ENCODE peak calls at places on chromosomes 6 and 20, in eight cellular contexts. M is hepatocyte; U is effector memory CD4-positive, alpha-beta T cell; L is GM12878; G is PC-3; T is suprapubic skin; B is naive thymus-derived CD4-positive, alpha-beta T cell; V is neural progenitor cell. O is an unnamed sample.

GRCh38 chr20:7703436-7703835 is 236.8 kb downstream of the HAO1 start:
- DNase-seq in T (no peak), U (no peak), G (no peak), V (no peak), L (no peak), M (no peak), B (no peak), O (no peak)

GRCh38 chr6:52115145-52115741 is 27.8 kb upstream of the PKHD1 start:
- DNase-seq in V (no peak), L (no peak), B (no peak), U (no peak), T (no peak), M (no peak), G (peak), O (no peak)

GRCh38 chr20:61896058-61896961 is 169.4 kb downstream of the TAF4 start:
- DNase-seq in L (no peak), T (no peak), V (peak), G (peak), B (no peak), U (no peak), M (peak), O (no peak)

GRCh38 chr6:99347804-99348203 is 1.7 kb downstream of the FAXC start:
- DNase-seq in U (no peak), V (peak), B (no peak), T (no peak), L (no peak), G (no peak), M (no peak), O (no peak)

GRCh38 chr6:39926668-39927067 is 7.6 kb downstream of the MOCS1 start:
- DNase-seq in V (no peak), U (no peak), T (no peak), L (no peak), B (no peak), M (no peak), G (no peak), O (no peak)

GRCh38 chr6:90217621-90218496 is 78.8 kb downstream of the BACH2 start:
- DNase-seq in T (no peak), V (no peak), B (peak), M (no peak), L (no peak), G (no peak), U (no peak), O (peak)

GRCh38 chr6:139891471-139891870 is 517.0 kb upstream of the CITED2 start:
- DNase-seq in U (no peak), V (no peak), G (no peak), B (no peak), M (no peak), T (no peak), L (no peak), O (no peak)

GRCh38 chr6:87789198-87789899 is 87.3 kb upstream of the AKIRIN2 start:
- DNase-seq in U (no peak), B (no peak), M (peak), L (no peak), V (no peak), T (no peak), G (peak), O (peak)

GRCh38 chr6:43489277-43490072 is 12.1 kb downstream of the TJAP1 start:
- DNase-seq in L (no peak), T (no peak), G (no peak), M (no peak), B (no peak), U (no peak), V (peak), O (no peak)

DNA sequence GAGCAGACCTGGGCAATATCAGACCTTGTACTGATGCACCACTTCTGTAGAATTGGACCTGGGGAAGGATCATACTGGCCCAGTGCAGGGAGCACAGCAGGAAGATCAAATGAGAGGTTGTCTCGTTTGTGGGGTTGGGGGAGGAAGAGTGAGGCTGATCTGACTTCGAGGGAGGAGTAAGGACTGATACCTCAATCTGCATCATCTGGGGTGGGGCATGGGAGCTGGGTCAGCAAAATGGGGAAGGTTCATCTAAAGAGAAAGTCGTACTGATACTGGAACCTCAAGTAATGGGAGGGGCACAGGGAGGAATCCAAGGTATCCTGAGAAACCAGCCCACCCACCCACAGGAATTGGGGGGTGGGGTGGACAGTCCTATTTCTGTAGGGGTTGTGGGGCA is 3.7 kb downstream of the RNF39 start:
- DNase-seq in V (no peak), L (no peak), M (no peak), T (no peak), G (no peak), U (no peak), B (no peak), O (no peak)
- H3K4me3 ChIP-seq in V (peak), L (no peak), M (no peak), T (no peak), G (no peak), U (no peak), B (no peak), O (no peak)

GRCh38 chr6:66993272-66993671 is 1286.2 kb upstream of the EYS start:
- DNase-seq in B (no peak), V (no peak), G (no peak), L (no peak), M (no peak), T (no peak), U (no peak), O (no peak)
- H3K4me3 ChIP-seq in B (no peak), V (no peak), G (no peak), L (no peak), M (no peak), T (no peak), U (no peak), O (no peak)

GRCh38 chr6:134318396-134319281 is 727 bp upstream of the SGK1 start:
- DNase-seq in L (no peak), G (no peak), T (no peak), B (no peak), U (no peak), M (no peak), V (no peak), O (no peak)
- H3K4me3 ChIP-seq in L (no peak), G (peak), T (peak), B (no peak), U (no peak), M (no peak), V (peak), O (no peak)

DNA sequence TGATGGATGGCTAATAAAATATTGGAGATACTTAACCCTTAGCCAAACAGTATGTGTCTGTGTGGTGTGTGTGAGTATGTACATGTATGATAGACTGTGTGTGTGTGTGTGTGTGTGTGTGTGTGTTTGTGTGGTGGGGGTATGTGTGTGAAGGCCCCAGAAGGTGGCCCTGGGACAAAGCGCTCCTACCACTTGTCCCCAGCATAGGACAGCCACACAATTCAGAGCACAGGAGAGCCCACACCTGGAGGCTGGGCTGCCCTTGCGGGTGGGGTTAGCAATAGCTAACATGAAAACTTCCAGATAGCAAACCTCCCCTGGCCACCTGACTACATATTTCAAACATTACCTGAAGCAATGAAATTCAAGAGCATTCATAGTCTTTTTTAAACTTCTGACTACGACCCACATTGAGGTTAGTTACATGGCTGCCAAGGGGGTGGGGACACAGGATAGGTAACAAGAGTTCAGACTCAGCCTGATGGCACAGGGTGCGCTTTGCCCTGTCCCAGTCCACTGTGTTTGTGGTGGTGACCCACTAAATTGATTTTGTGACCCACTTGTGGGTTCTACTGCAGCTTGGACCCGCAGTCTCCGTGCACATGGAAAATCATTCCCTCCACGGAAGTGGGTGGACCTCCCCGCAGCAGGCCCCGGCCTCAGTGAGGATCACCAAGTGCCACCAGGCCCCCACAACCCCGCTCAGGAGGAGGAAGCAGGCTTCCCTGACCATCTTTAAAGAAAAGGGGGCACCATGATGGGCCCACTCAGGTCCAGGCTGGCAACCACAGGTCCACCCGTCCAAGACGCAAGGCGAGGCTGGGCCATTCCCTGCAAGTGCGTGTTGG is 34.8 kb downstream of the ZC3H12D start:
- DNase-seq in U (no peak), L (no peak), V (no peak), G (no peak), B (no peak), M (no peak), T (no peak), O (no peak)
- H3K4me3 ChIP-seq in U (no peak), L (no peak), V (peak), G (no peak), B (no peak), M (no peak), T (peak), O (peak)

DNA sequence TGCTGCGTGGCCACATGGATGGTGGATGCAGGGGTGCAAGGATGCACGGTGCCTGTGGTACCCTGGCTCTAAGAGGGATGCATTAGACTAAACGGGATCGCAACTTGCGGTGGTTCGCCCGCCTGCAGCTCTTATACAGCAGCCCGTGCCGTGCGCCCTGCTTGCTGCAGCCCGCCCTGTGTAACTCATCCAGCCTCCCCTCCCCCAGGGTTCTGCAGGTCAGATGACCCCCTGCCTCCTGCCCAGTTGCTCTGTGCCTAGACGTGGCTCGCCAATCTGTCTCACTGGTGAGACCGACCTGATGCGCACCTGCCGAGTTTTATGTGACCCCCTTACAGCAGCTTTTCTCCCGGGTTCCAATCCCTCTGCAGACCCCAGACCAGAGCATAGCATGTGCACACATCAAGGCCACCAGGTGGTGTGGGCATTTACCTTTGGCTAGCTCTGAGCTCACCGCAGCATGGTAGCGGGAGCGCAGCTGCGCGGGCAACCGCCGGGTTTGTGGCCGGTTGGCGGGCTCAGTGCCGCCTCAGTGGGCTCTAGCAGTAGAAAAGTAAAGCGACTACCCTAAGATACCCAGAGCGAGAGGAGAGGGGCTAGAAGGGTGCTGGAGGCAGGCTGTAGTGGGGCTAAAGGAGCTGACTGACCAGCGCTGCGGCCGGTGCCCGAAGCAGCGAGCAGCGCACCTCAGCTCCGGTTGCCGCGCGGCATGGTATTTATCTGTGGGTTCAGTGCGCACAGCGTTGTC is 693 bp upstream of the GNAS-AS1 start:
- DNase-seq in M (no peak), L (no peak), B (no peak), G (no peak), U (no peak), T (no peak), V (peak), O (no peak)
- H3K4me3 ChIP-seq in M (peak), L (peak), B (peak), G (no peak), U (peak), T (peak), V (peak), O (peak)

DNA sequence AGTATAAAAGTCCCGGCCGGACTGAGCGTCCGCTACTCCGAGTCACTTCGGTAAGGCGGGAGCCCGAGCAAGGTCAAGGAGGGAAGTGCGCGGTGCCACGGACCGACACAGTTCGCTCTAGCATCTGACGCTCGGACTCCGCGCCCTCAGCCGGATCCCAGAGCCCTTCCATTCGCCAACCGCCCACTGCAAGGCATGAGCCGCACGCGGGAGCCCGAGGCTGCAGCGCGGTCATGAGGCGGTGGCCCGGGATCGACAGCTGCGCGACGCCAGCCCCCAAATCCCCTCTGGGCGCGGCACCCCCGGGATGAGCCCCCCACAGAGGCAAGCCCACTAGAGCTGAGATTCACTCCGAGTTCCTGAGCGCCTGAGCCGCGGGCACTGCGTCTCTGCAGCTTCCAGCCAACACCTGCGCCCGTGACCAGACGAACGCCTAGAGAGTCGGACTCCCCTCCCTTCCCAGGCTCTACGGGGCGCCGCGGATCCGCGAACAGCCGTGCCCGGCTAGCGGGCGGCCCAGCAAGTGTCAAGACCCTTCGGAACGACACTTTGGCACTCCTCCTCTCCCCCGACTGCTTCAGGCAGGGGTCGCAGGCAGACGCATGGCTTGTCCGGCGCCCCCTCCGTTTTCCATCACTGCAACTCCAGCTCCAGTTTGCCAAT is 749 bp upstream of the ISM1 start:
- DNase-seq in M (peak), V (peak), T (peak), L (no peak), U (no peak), G (no peak), B (no peak), O (peak)
- H3K4me3 ChIP-seq in M (peak), V (peak), T (peak), L (no peak), U (peak), G (peak), B (peak), O (peak)

DNA sequence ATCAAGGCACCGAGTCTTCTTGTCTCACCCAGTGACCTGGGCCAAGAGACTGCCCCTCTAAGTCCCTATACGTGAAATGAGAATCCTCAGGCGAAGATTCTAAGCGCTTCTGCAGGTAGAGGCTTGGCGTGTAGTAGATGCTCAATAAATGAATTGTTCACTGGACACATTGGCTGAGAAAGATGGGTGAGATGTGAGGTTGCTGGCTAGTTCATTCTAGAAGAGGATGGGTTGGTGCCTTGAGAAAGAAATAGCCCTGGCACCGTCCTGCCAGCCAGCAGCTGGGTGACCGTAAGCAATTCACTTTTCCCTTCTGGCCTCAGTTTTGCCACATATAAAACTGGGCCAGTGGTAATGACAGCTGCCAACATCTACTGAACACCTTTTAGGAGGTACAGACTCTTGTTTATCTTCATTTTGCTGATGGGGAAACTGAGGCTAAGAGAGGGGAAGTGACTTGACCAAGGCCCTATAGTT is 1.4 kb downstream of the SRC start:
- DNase-seq in B (no peak), T (no peak), U (no peak), G (no peak), M (no peak), V (no peak), L (no peak), O (no peak)
- H3K4me3 ChIP-seq in B (no peak), T (peak), U (no peak), G (peak), M (peak), V (peak), L (peak), O (no peak)